ENCODE peak calls at places on chromosomes 7 and 10, in seven cellular contexts. One of them, this sample, is unnamed. For H3K9me3, the result is how much of the 10 kb centered on the place peaks cover.

GRCh38 chr7:151115836-151116418 is 29.7 kb downstream of the AGAP3 start:
- DNase-seq in A549: no peak
- DNase-seq in Panc1: no peak
- DNase-seq in transverse colon: peak
- DNase-seq in endodermal cell: no peak
- DNase-seq in tibial artery: no peak
- DNase-seq in psoas muscle: no peak
- DNase-seq in this sample: no peak

GRCh38 chr10:91901784-91902677 is 7.3 kb downstream of the FGFBP3 start:
- DNase-seq in psoas muscle: no peak
- DNase-seq in Panc1: peak
- DNase-seq in A549: peak
- DNase-seq in tibial artery: no peak
- DNase-seq in endodermal cell: no peak
- DNase-seq in transverse colon: no peak
- DNase-seq in this sample: no peak

GRCh38 chr7:1113548-1113885 is 25.6 kb downstream of the GPER1 start:
- DNase-seq in psoas muscle: no peak
- DNase-seq in A549: no peak
- DNase-seq in Panc1: no peak
- DNase-seq in endodermal cell: no peak
- DNase-seq in tibial artery: no peak
- DNase-seq in transverse colon: no peak
- DNase-seq in this sample: no peak

GRCh38 chr7:5766321-5766761 is 15.1 kb downstream of the RNF216 start:
- DNase-seq in A549: no peak
- DNase-seq in psoas muscle: no peak
- DNase-seq in transverse colon: no peak
- DNase-seq in endodermal cell: no peak
- DNase-seq in Panc1: no peak
- DNase-seq in tibial artery: no peak
- DNase-seq in this sample: no peak

GRCh38 chr7:75715864-75716263 is 22.9 kb downstream of the HIP1 start:
- DNase-seq in A549: no peak
- DNase-seq in Panc1: no peak
- DNase-seq in endodermal cell: no peak
- DNase-seq in tibial artery: peak
- DNase-seq in transverse colon: no peak
- DNase-seq in psoas muscle: no peak
- DNase-seq in this sample: no peak

GRCh38 chr10:124830445-124830844 is 28.8 kb downstream of the ABRAXAS2 start:
- DNase-seq in psoas muscle: no peak
- DNase-seq in transverse colon: no peak
- DNase-seq in endodermal cell: no peak
- DNase-seq in A549: no peak
- DNase-seq in tibial artery: no peak
- DNase-seq in Panc1: no peak
- DNase-seq in this sample: no peak

GRCh38 chr10:118753331-118753730 is 1.4 kb downstream of the CACUL1 start:
- DNase-seq in psoas muscle: no peak
- DNase-seq in A549: no peak
- DNase-seq in transverse colon: no peak
- DNase-seq in tibial artery: no peak
- DNase-seq in endodermal cell: no peak
- DNase-seq in Panc1: no peak
- DNase-seq in this sample: no peak

GRCh38 chr10:34696423-34696822 is 118.7 kb downstream of the PARD3 start:
- DNase-seq in A549: peak
- DNase-seq in endodermal cell: no peak
- DNase-seq in psoas muscle: no peak
- DNase-seq in tibial artery: no peak
- DNase-seq in transverse colon: no peak
- DNase-seq in Panc1: no peak
- DNase-seq in this sample: no peak

GRCh38 chr10:132100556-132101349 is 35.0 kb downstream of the JAKMIP3 start:
- DNase-seq in tibial artery: no peak
- DNase-seq in endodermal cell: peak
- DNase-seq in A549: no peak
- DNase-seq in transverse colon: no peak
- DNase-seq in psoas muscle: no peak
- DNase-seq in Panc1: no peak
- DNase-seq in this sample: no peak

GRCh38 chr7:14385074-14385473 is 395.6 kb upstream of the ETV1 start:
- DNase-seq in Panc1: no peak
- DNase-seq in A549: no peak
- DNase-seq in transverse colon: no peak
- DNase-seq in psoas muscle: no peak
- DNase-seq in tibial artery: no peak
- DNase-seq in endodermal cell: no peak
- DNase-seq in this sample: no peak

GRCh38 chr7:1599571-1600395 is 30.0 kb upstream of the PSMG3 start:
- DNase-seq in transverse colon: no peak
- DNase-seq in psoas muscle: no peak
- DNase-seq in endodermal cell: no peak
- DNase-seq in Panc1: no peak
- DNase-seq in tibial artery: no peak
- DNase-seq in A549: no peak
- DNase-seq in this sample: no peak

GRCh38 chr10:69957516-69958231 is 95.0 kb upstream of the MACROH2A2 start:
- DNase-seq in Panc1: no peak
- DNase-seq in A549: no peak
- DNase-seq in transverse colon: no peak
- DNase-seq in tibial artery: no peak
- DNase-seq in endodermal cell: peak
- DNase-seq in psoas muscle: no peak
- DNase-seq in this sample: no peak

GRCh38 chr7:56538541-56539429 is 422.6 kb upstream of the NUPR2 start:
- DNase-seq in psoas muscle: no peak
- DNase-seq in Panc1: no peak
- DNase-seq in A549: no peak
- DNase-seq in endodermal cell: no peak
- DNase-seq in transverse colon: no peak
- DNase-seq in tibial artery: no peak
- DNase-seq in this sample: no peak

GRCh38 chr7:118005021-118005420 is 131.8 kb upstream of the CTTNBP2 start:
- DNase-seq in endodermal cell: peak
- DNase-seq in Panc1: no peak
- DNase-seq in psoas muscle: no peak
- DNase-seq in transverse colon: no peak
- DNase-seq in A549: no peak
- DNase-seq in tibial artery: no peak
- DNase-seq in this sample: no peak

GRCh38 chr7:80563561-80564327 is 51.9 kb upstream of the GNAT3 start:
- DNase-seq in endodermal cell: no peak
- DNase-seq in tibial artery: no peak
- DNase-seq in psoas muscle: no peak
- DNase-seq in A549: no peak
- DNase-seq in Panc1: no peak
- DNase-seq in transverse colon: no peak
- DNase-seq in this sample: no peak

GRCh38 chr10:13294156-13294555 is 5.7 kb downstream of the PHYH start:
- DNase-seq in tibial artery: no peak
- DNase-seq in Panc1: no peak
- DNase-seq in psoas muscle: no peak
- DNase-seq in A549: no peak
- DNase-seq in transverse colon: no peak
- DNase-seq in endodermal cell: no peak
- DNase-seq in this sample: no peak

GRCh38 chr10:116538461-116538860 is 7.3 kb upstream of the PNLIP start:
- DNase-seq in psoas muscle: no peak
- DNase-seq in Panc1: no peak
- DNase-seq in A549: no peak
- DNase-seq in endodermal cell: no peak
- DNase-seq in tibial artery: no peak
- DNase-seq in transverse colon: no peak
- DNase-seq in this sample: no peak

GRCh38 chr7:92634125-92634710 is 44.0 kb upstream of the FAM133B start:
- DNase-seq in Panc1: no peak
- DNase-seq in psoas muscle: no peak
- DNase-seq in endodermal cell: no peak
- DNase-seq in transverse colon: no peak
- DNase-seq in tibial artery: no peak
- DNase-seq in A549: no peak
- DNase-seq in this sample: no peak

GRCh38 chr7:155731375-155731774 is 80.9 kb downstream of the SHH start:
- DNase-seq in transverse colon: no peak
- DNase-seq in A549: no peak
- DNase-seq in psoas muscle: no peak
- DNase-seq in tibial artery: no peak
- DNase-seq in Panc1: no peak
- DNase-seq in endodermal cell: no peak
- DNase-seq in this sample: no peak

GRCh38 chr7:104156842-104157277 is 51.0 kb downstream of the ORC5 start:
- DNase-seq in Panc1: peak
- DNase-seq in tibial artery: no peak
- DNase-seq in A549: peak
- DNase-seq in psoas muscle: no peak
- DNase-seq in transverse colon: no peak
- DNase-seq in endodermal cell: no peak
- DNase-seq in this sample: no peak

GRCh38 chr10:119620771-119621384 is 24.1 kb upstream of the TIAL1 start:
- DNase-seq in transverse colon: no peak
- DNase-seq in psoas muscle: no peak
- DNase-seq in Panc1: no peak
- DNase-seq in A549: no peak
- DNase-seq in tibial artery: no peak
- DNase-seq in endodermal cell: no peak
- DNase-seq in this sample: no peak

GRCh38 chr7:137563986-137564385 is 220.5 kb upstream of the PTN start:
- DNase-seq in endodermal cell: no peak
- DNase-seq in A549: no peak
- DNase-seq in tibial artery: no peak
- DNase-seq in psoas muscle: no peak
- DNase-seq in transverse colon: no peak
- DNase-seq in Panc1: no peak
- DNase-seq in this sample: no peak

GRCh38 chr7:34013421-34013820 is 108.1 kb downstream of the BMPER start:
- DNase-seq in transverse colon: no peak
- DNase-seq in endodermal cell: no peak
- DNase-seq in A549: no peak
- DNase-seq in psoas muscle: no peak
- DNase-seq in tibial artery: no peak
- DNase-seq in Panc1: no peak
- DNase-seq in this sample: no peak

GRCh38 chr7:93133020-93133419 is 15.2 kb downstream of the SAMD9L start:
- DNase-seq in A549: no peak
- DNase-seq in Panc1: no peak
- DNase-seq in tibial artery: no peak
- DNase-seq in transverse colon: no peak
- DNase-seq in endodermal cell: no peak
- DNase-seq in psoas muscle: no peak
- DNase-seq in this sample: no peak

GRCh38 chr7:101126651-101127459 is at the start of gene SERPINE1:
- DNase-seq in Panc1: peak
- DNase-seq in transverse colon: peak
- DNase-seq in tibial artery: peak
- DNase-seq in endodermal cell: peak
- DNase-seq in psoas muscle: peak
- DNase-seq in A549: peak
- DNase-seq in this sample: no peak

GRCh38 chr10:49177391-49178355 is 10.5 kb downstream of the TMEM273 start:
- DNase-seq in A549: peak
- DNase-seq in psoas muscle: peak
- DNase-seq in endodermal cell: no peak
- DNase-seq in Panc1: peak
- DNase-seq in tibial artery: no peak
- DNase-seq in transverse colon: peak
- DNase-seq in this sample: no peak

GRCh38 chr10:78838141-78838540 is 230.6 kb upstream of the ZMIZ1 start:
- DNase-seq in Panc1: no peak
- DNase-seq in tibial artery: no peak
- DNase-seq in A549: no peak
- DNase-seq in psoas muscle: no peak
- DNase-seq in endodermal cell: no peak
- DNase-seq in transverse colon: no peak
- DNase-seq in this sample: no peak
- H3K9me3 ChIP-seq in Panc1: under half
- H3K9me3 ChIP-seq in tibial artery: under half
- H3K9me3 ChIP-seq in A549: under half
- H3K9me3 ChIP-seq in psoas muscle: under half
- H3K9me3 ChIP-seq in endodermal cell: under half
- H3K9me3 ChIP-seq in transverse colon: under half
- H3K9me3 ChIP-seq in this sample: under half

GRCh38 chr7:44288811-44289340 is 36.5 kb downstream of the CAMK2B start:
- DNase-seq in transverse colon: peak
- DNase-seq in endodermal cell: peak
- DNase-seq in psoas muscle: no peak
- DNase-seq in Panc1: no peak
- DNase-seq in A549: no peak
- DNase-seq in tibial artery: peak
- DNase-seq in this sample: no peak
- H3K9me3 ChIP-seq in transverse colon: under half
- H3K9me3 ChIP-seq in endodermal cell: under half
- H3K9me3 ChIP-seq in psoas muscle: under half
- H3K9me3 ChIP-seq in Panc1: under half
- H3K9me3 ChIP-seq in A549: under half
- H3K9me3 ChIP-seq in tibial artery: under half
- H3K9me3 ChIP-seq in this sample: under half

GRCh38 chr7:67786021-67786420 is 789.4 kb downstream of the TYW1 start:
- DNase-seq in transverse colon: no peak
- DNase-seq in endodermal cell: no peak
- DNase-seq in Panc1: no peak
- DNase-seq in psoas muscle: no peak
- DNase-seq in tibial artery: no peak
- DNase-seq in A549: no peak
- DNase-seq in this sample: no peak

GRCh38 chr7:67794544-67794943 is 797.9 kb downstream of the TYW1 start:
- DNase-seq in endodermal cell: no peak
- DNase-seq in psoas muscle: no peak
- DNase-seq in transverse colon: no peak
- DNase-seq in tibial artery: no peak
- DNase-seq in A549: no peak
- DNase-seq in Panc1: no peak
- DNase-seq in this sample: no peak

GRCh38 chr7:67788689-67789088 is 792.1 kb downstream of the TYW1 start:
- DNase-seq in A549: no peak
- DNase-seq in psoas muscle: no peak
- DNase-seq in endodermal cell: peak
- DNase-seq in tibial artery: no peak
- DNase-seq in transverse colon: no peak
- DNase-seq in Panc1: no peak
- DNase-seq in this sample: no peak

DNA sequence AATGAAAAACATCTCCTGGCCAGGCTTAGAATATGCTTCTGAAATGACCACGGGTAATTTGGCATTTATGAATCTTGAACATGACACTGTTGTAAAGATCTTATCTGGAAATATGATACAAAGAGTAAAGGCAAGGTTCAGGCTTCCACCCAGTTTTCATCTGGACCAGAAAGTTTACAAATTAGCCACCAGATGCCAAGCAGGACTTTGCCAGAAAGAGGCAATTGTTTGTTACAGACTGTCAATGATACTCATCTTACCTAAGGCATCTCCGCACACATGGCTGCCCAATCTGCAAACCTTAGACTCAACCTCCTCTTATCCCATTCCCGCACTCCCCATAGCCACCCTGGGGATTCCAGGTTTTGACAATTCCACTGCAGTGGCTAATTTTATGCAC is 795.3 kb downstream of the TYW1 start:
- DNase-seq in tibial artery: no peak
- DNase-seq in Panc1: no peak
- DNase-seq in psoas muscle: no peak
- DNase-seq in A549: no peak
- DNase-seq in endodermal cell: no peak
- DNase-seq in transverse colon: no peak
- DNase-seq in this sample: no peak
- H3K9me3 ChIP-seq in tibial artery: under half
- H3K9me3 ChIP-seq in Panc1: under half
- H3K9me3 ChIP-seq in psoas muscle: under half
- H3K9me3 ChIP-seq in A549: under half
- H3K9me3 ChIP-seq in endodermal cell: under half
- H3K9me3 ChIP-seq in transverse colon: under half
- H3K9me3 ChIP-seq in this sample: under half

GRCh38 chr10:122001698-122002097 is 12.7 kb downstream of the TACC2 start:
- DNase-seq in psoas muscle: no peak
- DNase-seq in tibial artery: no peak
- DNase-seq in endodermal cell: no peak
- DNase-seq in A549: no peak
- DNase-seq in transverse colon: no peak
- DNase-seq in Panc1: no peak
- DNase-seq in this sample: no peak
- H3K9me3 ChIP-seq in psoas muscle: under half
- H3K9me3 ChIP-seq in tibial artery: under half
- H3K9me3 ChIP-seq in endodermal cell: under half
- H3K9me3 ChIP-seq in A549: under half
- H3K9me3 ChIP-seq in transverse colon: under half
- H3K9me3 ChIP-seq in Panc1: under half
- H3K9me3 ChIP-seq in this sample: under half